ENCODE peak calls at places on chromosome 2, in ten cellular contexts. H is occipital lobe, S is HEK293T, K is SJSA1, G is BJ, U is C1 segment of cervical spinal cord, R is activated gamma-delta T cell treated with Interleukin-2 at 50 U/mL for 16 hours, N is astrocyte of the spinal cord, E is left cardiac atrium, V is GM13977. P is an unnamed sample.

GRCh38 chr2:56248965-56249742 is 65.4 kb downstream of the CCDC85A start:
- DNase-seq in H (no peak), U (no peak), K (no peak), R (no peak), V (no peak), E (no peak), G (no peak), S (no peak), N (no peak), P (no peak)

GRCh38 chr2:168255866-168256265 is 8.5 kb upstream of the STK39 start:
- DNase-seq in R (no peak), E (no peak), V (no peak), U (peak), S (no peak), N (no peak), K (no peak), G (no peak), H (no peak), P (no peak)

GRCh38 chr2:46073540-46074018 is 223.6 kb upstream of the EPAS1 start:
- DNase-seq in K (peak), V (no peak), G (peak), H (no peak), N (peak), E (no peak), U (no peak), S (no peak), R (no peak), P (peak)

GRCh38 chr2:23746141-23746863 is 180.6 kb downstream of the ATAD2B start:
- DNase-seq in S (no peak), R (no peak), U (no peak), G (no peak), V (no peak), K (no peak), N (no peak), E (no peak), H (no peak), P (no peak)

GRCh38 chr2:166373951-166374350 is 1.8 kb downstream of the SCN9A start:
- DNase-seq in E (no peak), G (no peak), K (peak), V (peak), N (peak), S (peak), R (no peak), U (no peak), H (no peak), P (peak)

GRCh38 chr2:122191331-122191730 is 435.9 kb downstream of the TSN start:
- DNase-seq in K (no peak), R (no peak), S (peak), N (no peak), V (peak), H (no peak), U (no peak), E (no peak), G (no peak), P (peak)

GRCh38 chr2:131076707-131077106 is 16.6 kb downstream of the FAM168B start:
- DNase-seq in N (no peak), H (no peak), E (no peak), S (no peak), V (no peak), K (no peak), R (no peak), G (no peak), U (no peak), P (no peak)

GRCh38 chr2:144111443-144111842 is 408.5 kb downstream of the ZEB2 start:
- DNase-seq in S (no peak), V (no peak), K (no peak), N (peak), U (no peak), H (no peak), E (no peak), G (peak), R (no peak), P (peak)

GRCh38 chr2:152542995-152543481 is 174.2 kb downstream of the PRPF40A start:
- DNase-seq in S (no peak), V (no peak), K (peak), U (no peak), G (peak), E (no peak), N (peak), H (peak), R (no peak), P (peak)

GRCh38 chr2:45872211-45872610 is 220.7 kb downstream of the PRKCE start:
- DNase-seq in K (no peak), V (no peak), S (no peak), R (no peak), G (no peak), N (no peak), E (no peak), U (no peak), H (no peak), P (no peak)

GRCh38 chr2:12718662-12719399 is 2.1 kb downstream of the TRIB2 start:
- DNase-seq in K (no peak), V (no peak), E (no peak), S (no peak), H (no peak), U (no peak), R (peak), G (no peak), N (no peak), P (peak)

GRCh38 chr2:27003857-27004256 is 28.9 kb upstream of the TMEM214 start:
- DNase-seq in V (no peak), R (no peak), S (no peak), G (no peak), H (no peak), N (peak), U (no peak), K (no peak), E (no peak), P (peak)

GRCh38 chr2:9631976-9632700 is 1.3 kb upstream of the YWHAQ start:
- DNase-seq in R (no peak), G (no peak), E (no peak), S (no peak), H (no peak), K (no peak), U (no peak), V (no peak), N (no peak), P (no peak)

GRCh38 chr2:50636462-50636861 is 395.5 kb downstream of the NRXN1 start:
- DNase-seq in V (no peak), U (no peak), R (no peak), G (no peak), E (no peak), K (no peak), N (no peak), H (no peak), S (no peak), P (no peak)

GRCh38 chr2:3342324-3342723 is 35.3 kb downstream of the EIPR1 start:
- DNase-seq in V (no peak), E (no peak), S (no peak), K (no peak), U (no peak), H (no peak), G (no peak), R (no peak), N (no peak), P (no peak)

GRCh38 chr2:174004900-174005605 is 39.9 kb upstream of the SP3 start:
- DNase-seq in V (no peak), R (no peak), N (peak), H (no peak), G (no peak), U (no peak), S (no peak), K (no peak), E (peak), P (peak)

GRCh38 chr2:241777167-241777685 is 604 bp downstream of the GAL3ST2 start:
- DNase-seq in R (peak), V (peak), U (no peak), E (no peak), H (no peak), S (no peak), K (no peak), N (no peak), G (no peak), P (peak)

GRCh38 chr2:47189635-47190034 is 34.5 kb upstream of the STPG4 start:
- DNase-seq in S (no peak), G (peak), H (no peak), N (peak), U (no peak), E (no peak), R (no peak), V (no peak), K (peak), P (peak)

GRCh38 chr2:203432811-203433210 is 102.3 kb downstream of the RAPH1 start:
- DNase-seq in S (no peak), E (no peak), G (no peak), H (no peak), N (no peak), K (no peak), R (no peak), U (no peak), V (no peak), P (no peak)

GRCh38 chr2:176281267-176281666 is 12.0 kb downstream of the MTX2 start:
- DNase-seq in G (peak), U (no peak), K (no peak), H (no peak), N (peak), E (no peak), V (no peak), S (no peak), R (no peak), P (peak)

GRCh38 chr2:241680827-241681599 is 5.6 kb downstream of the DTYMK start:
- DNase-seq in N (peak), R (no peak), H (no peak), G (peak), K (peak), E (no peak), S (no peak), U (no peak), V (no peak), P (peak)

GRCh38 chr2:223941579-223942277 is 3.4 kb downstream of the WDFY1 start:
- DNase-seq in N (peak), S (no peak), H (no peak), K (peak), G (peak), U (no peak), E (no peak), V (peak), R (peak), P (peak)

P was measured in GM03348.